ENCODE peak calls at places on chromosomes 7 and 10, in four cellular contexts. One of them, this sample, is unnamed. For H3K36me3, the result is how much of the 10 kb centered on the place peaks cover.

GRCh38 chr10:29926649-29927048 is 132.7 kb downstream of the JCAD start:
- DNase-seq in H1: no peak
- DNase-seq in HepG2: no peak
- DNase-seq in GM12878: no peak
- DNase-seq in this sample: no peak

GRCh38 chr7:26515462-26515861 is 223.8 kb downstream of the SNX10 start:
- DNase-seq in H1: no peak
- DNase-seq in HepG2: no peak
- DNase-seq in GM12878: no peak
- DNase-seq in this sample: no peak

GRCh38 chr7:116955340-116955739 is 2.0 kb downstream of the ST7 start:
- DNase-seq in H1: no peak
- DNase-seq in HepG2: no peak
- DNase-seq in GM12878: no peak
- DNase-seq in this sample: no peak

GRCh38 chr7:81111781-81112540 is 193.1 kb upstream of the SEMA3C start:
- DNase-seq in H1: no peak
- DNase-seq in HepG2: no peak
- DNase-seq in GM12878: no peak
- DNase-seq in this sample: no peak

GRCh38 chr10:67433276-67433675 is 262.7 kb downstream of the CTNNA3 start:
- DNase-seq in H1: no peak
- DNase-seq in HepG2: no peak
- DNase-seq in GM12878: no peak
- DNase-seq in this sample: no peak

GRCh38 chr10:72315611-72316385 is 38.9 kb downstream of the DNAJB12 start:
- DNase-seq in H1: no peak
- DNase-seq in HepG2: no peak
- DNase-seq in GM12878: no peak
- DNase-seq in this sample: no peak

GRCh38 chr10:78398385-78398784 is 364.7 kb downstream of the RPS24 start:
- DNase-seq in H1: no peak
- DNase-seq in HepG2: no peak
- DNase-seq in GM12878: no peak
- DNase-seq in this sample: no peak

GRCh38 chr7:110975476-110975875 is 115.5 kb upstream of the LRRN3 start:
- DNase-seq in H1: no peak
- DNase-seq in HepG2: no peak
- DNase-seq in GM12878: no peak
- DNase-seq in this sample: no peak

GRCh38 chr10:61939575-61940301 is 38.2 kb downstream of the ARID5B start:
- DNase-seq in H1: no peak
- DNase-seq in HepG2: no peak
- DNase-seq in GM12878: no peak
- DNase-seq in this sample: no peak

GRCh38 chr10:24251547-24251946 is 42.6 kb downstream of the KIAA1217 start:
- DNase-seq in H1: no peak
- DNase-seq in HepG2: no peak
- DNase-seq in GM12878: no peak
- DNase-seq in this sample: no peak

DNA sequence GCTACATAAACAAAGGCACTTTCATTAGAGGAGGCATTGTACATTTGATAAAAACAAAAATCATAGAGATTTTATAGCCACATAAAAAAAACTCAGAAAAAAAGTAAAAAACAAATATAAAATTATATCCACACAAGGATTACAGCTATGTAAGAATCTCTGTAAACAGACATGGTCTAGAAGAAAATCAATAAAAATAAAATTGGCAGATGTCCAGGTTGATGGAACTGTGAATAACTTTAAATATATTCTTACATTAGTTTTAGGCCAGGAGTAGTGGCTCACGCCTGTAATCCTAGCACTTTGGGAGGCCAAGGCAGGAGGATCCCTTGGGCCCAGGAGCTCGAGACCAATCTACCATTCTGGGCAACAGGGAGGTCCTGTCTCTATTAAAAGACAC is 19.2 kb downstream of the SLC35B4 start:
- DNase-seq in H1: no peak
- DNase-seq in HepG2: no peak
- DNase-seq in GM12878: no peak
- DNase-seq in this sample: no peak
- H3K36me3 ChIP-seq in H1: under half
- H3K36me3 ChIP-seq in HepG2: under half
- H3K36me3 ChIP-seq in GM12878: under half
- H3K36me3 ChIP-seq in this sample: half or more

DNA sequence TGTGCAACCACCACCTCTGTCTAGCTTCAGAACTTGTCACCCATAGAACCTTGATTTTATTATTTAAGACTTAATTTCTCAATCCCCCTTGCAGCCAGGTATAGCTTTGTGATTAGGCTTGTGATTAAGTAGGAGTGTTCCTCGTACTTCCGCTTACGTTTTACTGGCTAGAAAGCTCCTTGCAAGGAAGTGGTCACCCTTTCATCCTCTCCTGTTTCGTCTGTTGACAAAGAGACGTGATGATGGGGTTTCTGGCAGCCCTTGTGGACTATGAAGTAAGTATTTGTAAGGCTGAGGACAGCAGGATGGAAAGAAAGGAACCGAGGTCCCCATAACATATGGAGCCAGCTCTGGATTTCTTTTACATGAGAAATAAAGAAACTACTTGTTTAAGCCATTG is 86.5 kb upstream of the KDM7A start:
- DNase-seq in H1: no peak
- DNase-seq in HepG2: no peak
- DNase-seq in GM12878: no peak
- DNase-seq in this sample: no peak
- TF ChIP-seq SUZ12 in H1: no peak
- TF ChIP-seq SUZ12 in HepG2: no peak
- TF ChIP-seq SUZ12 in GM12878: no peak
- TF ChIP-seq SUZ12 in this sample: no peak

DNA sequence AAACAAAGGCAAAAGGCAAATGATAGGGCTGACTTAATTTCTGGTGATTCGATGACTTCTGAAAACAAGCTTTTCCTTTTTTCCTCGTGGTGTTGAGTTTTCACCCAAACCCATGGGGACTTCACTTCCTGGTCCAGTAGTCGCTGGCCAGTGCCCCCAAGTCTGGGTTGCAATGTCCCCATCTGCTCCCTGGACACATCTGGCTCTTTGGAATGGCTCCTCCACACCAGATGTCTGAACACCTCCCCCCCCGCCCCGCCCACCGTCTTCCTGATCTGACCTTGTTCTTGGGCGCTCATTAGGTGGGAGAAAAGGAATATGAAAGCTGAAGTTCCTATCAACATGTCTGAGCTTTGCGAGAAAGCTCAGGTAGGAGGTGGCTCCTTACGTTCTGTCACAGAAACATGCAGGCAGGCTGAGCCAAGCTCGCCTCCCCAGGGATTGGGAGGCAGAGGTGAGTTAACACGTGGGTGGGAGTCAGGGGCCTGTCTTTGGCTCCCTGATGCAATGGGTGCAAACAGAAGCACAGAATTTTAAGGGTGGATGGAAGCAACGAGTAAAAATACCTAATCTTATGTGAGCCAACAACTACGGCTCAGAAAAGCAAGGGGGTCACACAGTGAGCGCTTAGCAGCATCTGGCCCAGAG is 121.1 kb downstream of the NEURL1 start:
- DNase-seq in H1: no peak
- DNase-seq in HepG2: no peak
- DNase-seq in GM12878: no peak
- DNase-seq in this sample: no peak
- H3K36me3 ChIP-seq in H1: under half
- H3K36me3 ChIP-seq in HepG2: half or more
- H3K36me3 ChIP-seq in GM12878: under half
- H3K36me3 ChIP-seq in this sample: half or more

GRCh38 chr7:128022631-128023532 is 8.4 kb downstream of the LRRC4 start:
- DNase-seq in H1: no peak
- DNase-seq in HepG2: no peak
- DNase-seq in GM12878: no peak
- DNase-seq in this sample: no peak
- TF ChIP-seq SUZ12 in H1: no peak
- TF ChIP-seq SUZ12 in HepG2: no peak
- TF ChIP-seq SUZ12 in GM12878: no peak
- TF ChIP-seq SUZ12 in this sample: no peak

GRCh38 chr7:128324363-128324680 is 19.4 kb downstream of the RBM28 start:
- DNase-seq in H1: no peak
- DNase-seq in HepG2: no peak
- DNase-seq in GM12878: no peak
- DNase-seq in this sample: no peak

GRCh38 chr7:128321044-128321422 is 22.7 kb downstream of the RBM28 start:
- DNase-seq in H1: no peak
- DNase-seq in HepG2: no peak
- DNase-seq in GM12878: no peak
- DNase-seq in this sample: no peak

GRCh38 chr7:128322040-128322643 is 21.6 kb downstream of the RBM28 start:
- DNase-seq in H1: no peak
- DNase-seq in HepG2: peak
- DNase-seq in GM12878: no peak
- DNase-seq in this sample: no peak

GRCh38 chr7:128323489-128324362 is 20.0 kb downstream of the RBM28 start:
- DNase-seq in H1: no peak
- DNase-seq in HepG2: no peak
- DNase-seq in GM12878: no peak
- DNase-seq in this sample: no peak

DNA sequence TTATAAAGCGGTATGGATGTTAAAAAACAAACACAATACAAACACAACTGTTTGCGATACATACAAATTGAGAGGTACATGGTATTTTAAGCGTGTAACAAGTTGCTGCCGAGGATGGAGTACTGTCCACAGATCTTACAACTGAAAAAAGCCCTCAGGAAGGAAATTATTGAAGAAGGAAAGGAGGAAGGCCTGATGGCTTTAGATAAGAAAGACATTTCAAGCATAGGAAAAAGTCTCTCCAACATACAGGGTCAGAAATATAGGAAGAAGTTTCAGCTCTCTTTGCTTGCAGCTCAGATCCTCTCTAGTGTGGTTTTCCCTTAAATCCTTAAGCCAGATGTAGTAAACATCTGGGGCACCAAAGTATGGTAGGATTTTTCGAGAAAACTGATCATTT is 25.0 kb downstream of the RBM28 start:
- DNase-seq in H1: no peak
- DNase-seq in HepG2: no peak
- DNase-seq in GM12878: no peak
- DNase-seq in this sample: no peak
- H3K36me3 ChIP-seq in H1: half or more
- H3K36me3 ChIP-seq in HepG2: half or more
- H3K36me3 ChIP-seq in GM12878: under half
- H3K36me3 ChIP-seq in this sample: half or more

GRCh38 chr7:134671670-134672069 is 25.0 kb downstream of the BPGM start:
- DNase-seq in H1: no peak
- DNase-seq in HepG2: no peak
- DNase-seq in GM12878: no peak
- DNase-seq in this sample: no peak

GRCh38 chr7:134669388-134669787 is 22.7 kb downstream of the BPGM start:
- DNase-seq in H1: no peak
- DNase-seq in HepG2: no peak
- DNase-seq in GM12878: no peak
- DNase-seq in this sample: no peak

GRCh38 chr7:134667899-134668298 is 21.2 kb downstream of the BPGM start:
- DNase-seq in H1: no peak
- DNase-seq in HepG2: no peak
- DNase-seq in GM12878: no peak
- DNase-seq in this sample: no peak

GRCh38 chr7:134674424-134674823 is 27.8 kb downstream of the BPGM start:
- DNase-seq in H1: no peak
- DNase-seq in HepG2: no peak
- DNase-seq in GM12878: no peak
- DNase-seq in this sample: no peak

GRCh38 chr7:134669845-134670373 is 23.3 kb downstream of the BPGM start:
- DNase-seq in H1: no peak
- DNase-seq in HepG2: no peak
- DNase-seq in GM12878: peak
- DNase-seq in this sample: no peak
- TF ChIP-seq SUZ12 in H1: no peak
- TF ChIP-seq SUZ12 in HepG2: no peak
- TF ChIP-seq SUZ12 in GM12878: no peak
- TF ChIP-seq SUZ12 in this sample: no peak

DNA sequence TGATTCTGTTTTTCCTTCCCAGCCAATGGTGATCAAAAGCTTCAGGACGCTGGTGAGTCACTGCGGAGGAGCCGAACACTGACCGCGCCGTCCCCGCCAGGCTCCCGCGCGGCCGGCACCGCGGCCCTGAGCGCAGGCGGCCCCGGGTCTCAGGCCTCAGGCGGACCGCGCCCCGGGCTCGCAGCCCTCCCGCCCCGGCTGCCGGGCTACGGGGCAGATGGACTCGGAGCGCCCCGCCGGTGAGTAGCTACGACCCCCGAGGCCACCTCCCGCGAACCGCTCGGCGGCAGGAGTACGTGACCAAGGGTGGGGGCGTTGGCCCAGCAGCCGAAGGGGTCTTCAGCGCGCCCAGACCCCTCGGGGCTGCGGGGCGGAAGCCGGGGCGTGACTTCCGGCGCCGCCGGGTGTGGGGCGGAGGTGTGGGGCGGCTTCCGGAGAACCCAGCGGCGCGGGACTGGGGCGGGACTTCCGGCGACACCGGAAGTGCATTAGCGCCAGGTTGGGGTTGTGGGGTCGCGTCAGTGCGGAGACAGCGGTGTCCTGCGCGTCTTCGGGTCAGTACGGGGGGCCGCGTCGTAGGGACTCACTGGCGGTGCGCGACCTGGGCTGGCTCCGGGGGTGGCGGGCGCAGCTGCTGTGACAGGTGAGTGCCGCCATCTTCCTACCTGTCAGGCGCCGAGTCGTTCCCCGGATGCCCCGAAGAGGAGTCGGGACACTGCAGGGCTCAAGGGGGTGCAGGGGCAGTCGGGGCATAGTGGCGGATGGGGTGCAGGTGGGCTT is at the start of gene WDR37:
- DNase-seq in H1: peak
- DNase-seq in HepG2: peak
- DNase-seq in GM12878: no peak
- DNase-seq in this sample: peak
- H3K36me3 ChIP-seq in H1: under half
- H3K36me3 ChIP-seq in HepG2: under half
- H3K36me3 ChIP-seq in GM12878: under half
- H3K36me3 ChIP-seq in this sample: under half

GRCh38 chr7:103073989-103074518 is 542 bp downstream of the FBXL13 start:
- DNase-seq in H1: peak
- DNase-seq in HepG2: no peak
- DNase-seq in GM12878: no peak
- DNase-seq in this sample: no peak
- TF ChIP-seq SUZ12 in H1: no peak
- TF ChIP-seq SUZ12 in HepG2: no peak
- TF ChIP-seq SUZ12 in GM12878: no peak
- TF ChIP-seq SUZ12 in this sample: no peak